ENCODE peak calls at places on chromosomes 12 and 14, in five cellular contexts. One of them, this sample, is unnamed.

GRCh38 chr12:116693259-116694227 is 44.3 kb downstream of the SPRING1 start:
- DNase-seq in lower lobe of right lung: no peak
- DNase-seq in CD8-positive, alpha-beta T cell: no peak
- DNase-seq in hepatocyte: peak; percentile 27
- DNase-seq in tibial nerve: no peak
- DNase-seq in this sample: peak; percentile 69

GRCh38 chr12:62426095-62426488 is 40.5 kb upstream of the MON2 start:
- DNase-seq in lower lobe of right lung: no peak
- DNase-seq in CD8-positive, alpha-beta T cell: no peak
- DNase-seq in hepatocyte: no peak
- DNase-seq in tibial nerve: no peak
- DNase-seq in this sample: no peak

GRCh38 chr12:2683283-2684025 is 111.3 kb upstream of the FKBP4 start:
- DNase-seq in lower lobe of right lung: no peak
- DNase-seq in CD8-positive, alpha-beta T cell: no peak
- DNase-seq in hepatocyte: no peak
- DNase-seq in tibial nerve: no peak
- DNase-seq in this sample: no peak

GRCh38 chr14:65229431-65230286 is 127.3 kb upstream of the MAX start:
- DNase-seq in lower lobe of right lung: peak; percentile 56
- DNase-seq in CD8-positive, alpha-beta T cell: peak; percentile 43
- DNase-seq in hepatocyte: peak; percentile 50
- DNase-seq in tibial nerve: peak; percentile 36
- DNase-seq in this sample: peak; percentile 91

GRCh38 chr12:29428630-29429029 is 47.7 kb upstream of the ERGIC2 start:
- DNase-seq in lower lobe of right lung: no peak
- DNase-seq in CD8-positive, alpha-beta T cell: no peak
- DNase-seq in hepatocyte: peak; percentile 25
- DNase-seq in tibial nerve: no peak
- DNase-seq in this sample: no peak

GRCh38 chr12:108129017-108129812 is at the start of gene WSCD2:
- DNase-seq in lower lobe of right lung: peak; percentile 52
- DNase-seq in CD8-positive, alpha-beta T cell: no peak
- DNase-seq in hepatocyte: peak; percentile 82
- DNase-seq in tibial nerve: peak; percentile 28
- DNase-seq in this sample: peak; percentile 18

GRCh38 chr14:36604757-36605505 is 22.5 kb upstream of the NKX2-8 start:
- DNase-seq in lower lobe of right lung: no peak
- DNase-seq in CD8-positive, alpha-beta T cell: peak; percentile 17
- DNase-seq in hepatocyte: peak; percentile 83
- DNase-seq in tibial nerve: peak; percentile 51
- DNase-seq in this sample: peak; percentile 73

GRCh38 chr12:76946451-76946850 is 67.6 kb upstream of the CSRP2 start:
- DNase-seq in lower lobe of right lung: no peak
- DNase-seq in CD8-positive, alpha-beta T cell: no peak
- DNase-seq in hepatocyte: no peak
- DNase-seq in tibial nerve: no peak
- DNase-seq in this sample: no peak

GRCh38 chr12:124506145-124506831 is 61.1 kb downstream of the NCOR2 start:
- DNase-seq in lower lobe of right lung: peak; percentile 91
- DNase-seq in CD8-positive, alpha-beta T cell: no peak
- DNase-seq in hepatocyte: peak; percentile 64
- DNase-seq in tibial nerve: peak; percentile 84
- DNase-seq in this sample: peak; percentile 53

GRCh38 chr12:39077226-39077625 is 171.8 kb upstream of the CPNE8 start:
- DNase-seq in lower lobe of right lung: no peak
- DNase-seq in CD8-positive, alpha-beta T cell: no peak
- DNase-seq in hepatocyte: no peak
- DNase-seq in tibial nerve: no peak
- DNase-seq in this sample: no peak

GRCh38 chr12:82517027-82517426 is 158.7 kb downstream of the METTL25 start:
- DNase-seq in lower lobe of right lung: no peak
- DNase-seq in CD8-positive, alpha-beta T cell: no peak
- DNase-seq in hepatocyte: peak; percentile 7
- DNase-seq in tibial nerve: no peak
- DNase-seq in this sample: peak; percentile 54

GRCh38 chr12:96108321-96108720 is 72.9 kb upstream of the LTA4H start:
- DNase-seq in lower lobe of right lung: no peak
- DNase-seq in CD8-positive, alpha-beta T cell: peak; percentile 24
- DNase-seq in hepatocyte: no peak
- DNase-seq in tibial nerve: peak; percentile 11
- DNase-seq in this sample: no peak

GRCh38 chr12:49370539-49370938 is 3.3 kb downstream of the SPATS2 start:
- DNase-seq in lower lobe of right lung: no peak
- DNase-seq in CD8-positive, alpha-beta T cell: no peak
- DNase-seq in hepatocyte: no peak
- DNase-seq in tibial nerve: no peak
- DNase-seq in this sample: no peak

GRCh38 chr12:52836042-52836466 is 1.9 kb upstream of the KRT79 start:
- DNase-seq in lower lobe of right lung: peak; percentile 58
- DNase-seq in CD8-positive, alpha-beta T cell: peak; percentile 65
- DNase-seq in hepatocyte: no peak
- DNase-seq in tibial nerve: no peak
- DNase-seq in this sample: no peak

GRCh38 chr12:29741342-29742241 is 42.1 kb downstream of the TMTC1 start:
- DNase-seq in lower lobe of right lung: no peak
- DNase-seq in CD8-positive, alpha-beta T cell: no peak
- DNase-seq in hepatocyte: no peak
- DNase-seq in tibial nerve: no peak
- DNase-seq in this sample: no peak

GRCh38 chr14:52951730-52952481 is 1.1 kb upstream of the FERMT2 start:
- DNase-seq in lower lobe of right lung: no peak
- DNase-seq in CD8-positive, alpha-beta T cell: no peak
- DNase-seq in hepatocyte: peak; percentile 77
- DNase-seq in tibial nerve: peak; percentile 49
- DNase-seq in this sample: peak; percentile 72

GRCh38 chr12:114799574-114800487 is 115.9 kb upstream of the TBX3 start:
- DNase-seq in lower lobe of right lung: peak; percentile 60
- DNase-seq in CD8-positive, alpha-beta T cell: no peak
- DNase-seq in hepatocyte: peak; percentile 80
- DNase-seq in tibial nerve: no peak
- DNase-seq in this sample: no peak

GRCh38 chr12:52617403-52617785 is 965 bp downstream of the KRT73 start:
- DNase-seq in lower lobe of right lung: no peak
- DNase-seq in CD8-positive, alpha-beta T cell: no peak
- DNase-seq in hepatocyte: no peak
- DNase-seq in tibial nerve: no peak
- DNase-seq in this sample: no peak

GRCh38 chr14:103243764-103244737 is 90.0 kb upstream of the EIF5 start:
- DNase-seq in lower lobe of right lung: no peak
- DNase-seq in CD8-positive, alpha-beta T cell: no peak
- DNase-seq in hepatocyte: peak; percentile 65
- DNase-seq in tibial nerve: no peak
- DNase-seq in this sample: no peak

GRCh38 chr14:51357250-51357649 is 117.2 kb downstream of the TMX1 start:
- DNase-seq in lower lobe of right lung: no peak
- DNase-seq in CD8-positive, alpha-beta T cell: no peak
- DNase-seq in hepatocyte: no peak
- DNase-seq in tibial nerve: no peak
- DNase-seq in this sample: no peak

GRCh38 chr12:113092478-113093408 is 36.2 kb downstream of the DTX1 start:
- DNase-seq in lower lobe of right lung: peak; percentile 70
- DNase-seq in CD8-positive, alpha-beta T cell: no peak
- DNase-seq in hepatocyte: peak; percentile 70
- DNase-seq in tibial nerve: no peak
- DNase-seq in this sample: no peak

GRCh38 chr14:105087963-105088811 is 23.0 kb upstream of the GPR132 start:
- DNase-seq in lower lobe of right lung: peak; percentile 62
- DNase-seq in CD8-positive, alpha-beta T cell: no peak
- DNase-seq in hepatocyte: peak; percentile 90
- DNase-seq in tibial nerve: no peak
- DNase-seq in this sample: no peak

GRCh38 chr12:104426926-104427546 is 29.7 kb upstream of the CHST11 start:
- DNase-seq in lower lobe of right lung: no peak
- DNase-seq in CD8-positive, alpha-beta T cell: no peak
- DNase-seq in hepatocyte: no peak
- DNase-seq in tibial nerve: no peak
- DNase-seq in this sample: no peak

GRCh38 chr14:93701562-93701961 is 86.7 kb downstream of the PRIMA1 start:
- DNase-seq in lower lobe of right lung: no peak
- DNase-seq in CD8-positive, alpha-beta T cell: no peak
- DNase-seq in hepatocyte: no peak
- DNase-seq in tibial nerve: no peak
- DNase-seq in this sample: no peak

GRCh38 chr14:76904740-76905569 is 78.7 kb downstream of the LRRC74A start:
- DNase-seq in lower lobe of right lung: peak; percentile 81
- DNase-seq in CD8-positive, alpha-beta T cell: peak; percentile 78
- DNase-seq in hepatocyte: peak; percentile 82
- DNase-seq in tibial nerve: peak; percentile 43
- DNase-seq in this sample: no peak

DNA sequence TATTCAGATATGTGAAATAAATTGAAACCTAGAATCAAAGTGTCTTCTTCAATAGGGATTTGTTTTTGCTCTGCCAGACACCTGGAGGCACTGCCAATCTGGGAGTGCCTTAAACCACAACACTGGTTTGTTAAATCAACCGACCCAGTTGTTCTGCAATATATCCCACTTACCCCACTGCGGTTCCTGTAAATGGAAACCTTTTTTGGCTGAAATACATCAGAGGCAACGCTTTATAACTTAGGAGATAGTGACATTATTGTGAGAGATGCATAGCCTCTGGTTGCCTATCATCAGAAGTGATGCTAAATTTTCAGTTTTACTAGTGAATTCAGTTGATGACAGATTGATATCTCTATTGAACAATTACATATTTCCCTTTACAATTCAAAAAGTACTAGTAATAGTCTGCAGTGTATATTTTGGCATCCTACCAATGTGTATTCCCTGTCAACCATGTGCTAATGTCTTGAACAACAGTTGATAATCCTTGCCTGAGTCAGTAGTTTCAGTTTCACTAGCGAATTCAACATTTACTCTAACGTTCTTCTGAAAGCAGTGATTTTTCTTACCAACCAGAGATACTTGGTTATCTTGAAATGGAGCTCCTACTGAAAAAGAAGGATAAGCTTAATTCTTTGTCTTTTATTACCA is 30.5 kb downstream of the PPP2R5C start:
- DNase-seq in lower lobe of right lung: no peak
- DNase-seq in CD8-positive, alpha-beta T cell: no peak
- DNase-seq in hepatocyte: no peak
- DNase-seq in tibial nerve: no peak
- DNase-seq in this sample: no peak
- H3K4me3 ChIP-seq in lower lobe of right lung: peak overlapping the region; percentile 37
- H3K4me3 ChIP-seq in CD8-positive, alpha-beta T cell: peak overlapping the region; percentile 14
- H3K4me3 ChIP-seq in hepatocyte: peak overlapping the region; percentile 30
- H3K4me3 ChIP-seq in tibial nerve: no peak overlapping the region
- H3K4me3 ChIP-seq in this sample: no peak overlapping the region

GRCh38 chr12:6086316-6086715 is 38.2 kb downstream of the VWF start:
- DNase-seq in lower lobe of right lung: no peak
- DNase-seq in CD8-positive, alpha-beta T cell: no peak
- DNase-seq in hepatocyte: no peak
- DNase-seq in tibial nerve: no peak
- DNase-seq in this sample: no peak
- H3K4me1 ChIP-seq in lower lobe of right lung: peaks cover 55% of the 10 kb centered on the region
- H3K4me1 ChIP-seq in CD8-positive, alpha-beta T cell: no peaks in the 10 kb centered on the region
- H3K4me1 ChIP-seq in hepatocyte: peaks cover 28% of the 10 kb centered on the region
- H3K4me1 ChIP-seq in tibial nerve: peaks cover 17% of the 10 kb centered on the region
- H3K4me1 ChIP-seq in this sample: peaks cover 24% of the 10 kb centered on the region

GRCh38 chr12:10082057-10082874 is 16.5 kb downstream of the CLEC1A start:
- DNase-seq in lower lobe of right lung: no peak
- DNase-seq in CD8-positive, alpha-beta T cell: no peak
- DNase-seq in hepatocyte: no peak
- DNase-seq in tibial nerve: no peak
- DNase-seq in this sample: no peak
- H3K9me3 ChIP-seq in lower lobe of right lung: peaks cover 5% of the 10 kb centered on the region
- H3K9me3 ChIP-seq in CD8-positive, alpha-beta T cell: no peaks in the 10 kb centered on the region
- H3K9me3 ChIP-seq in hepatocyte: no peaks in the 10 kb centered on the region
- H3K9me3 ChIP-seq in tibial nerve: peaks cover 13% of the 10 kb centered on the region
- H3K9me3 ChIP-seq in this sample: peaks cover 4% of the 10 kb centered on the region

GRCh38 chr14:22276913-22277816 is 311.9 kb downstream of the DAD1 start:
- DNase-seq in lower lobe of right lung: no peak
- DNase-seq in CD8-positive, alpha-beta T cell: no peak
- DNase-seq in hepatocyte: peak; percentile 50
- DNase-seq in tibial nerve: no peak
- DNase-seq in this sample: no peak

GRCh38 chr14:22280497-22281321 is 308.3 kb downstream of the DAD1 start:
- DNase-seq in lower lobe of right lung: no peak
- DNase-seq in CD8-positive, alpha-beta T cell: no peak
- DNase-seq in hepatocyte: no peak
- DNase-seq in tibial nerve: no peak
- DNase-seq in this sample: no peak

GRCh38 chr14:22282429-22282828 is 306.6 kb downstream of the DAD1 start:
- DNase-seq in lower lobe of right lung: no peak
- DNase-seq in CD8-positive, alpha-beta T cell: no peak
- DNase-seq in hepatocyte: no peak
- DNase-seq in tibial nerve: no peak
- DNase-seq in this sample: no peak

GRCh38 chr14:22283000-22283399 is 306.0 kb downstream of the DAD1 start:
- DNase-seq in lower lobe of right lung: no peak
- DNase-seq in CD8-positive, alpha-beta T cell: no peak
- DNase-seq in hepatocyte: no peak
- DNase-seq in tibial nerve: no peak
- DNase-seq in this sample: no peak

DNA sequence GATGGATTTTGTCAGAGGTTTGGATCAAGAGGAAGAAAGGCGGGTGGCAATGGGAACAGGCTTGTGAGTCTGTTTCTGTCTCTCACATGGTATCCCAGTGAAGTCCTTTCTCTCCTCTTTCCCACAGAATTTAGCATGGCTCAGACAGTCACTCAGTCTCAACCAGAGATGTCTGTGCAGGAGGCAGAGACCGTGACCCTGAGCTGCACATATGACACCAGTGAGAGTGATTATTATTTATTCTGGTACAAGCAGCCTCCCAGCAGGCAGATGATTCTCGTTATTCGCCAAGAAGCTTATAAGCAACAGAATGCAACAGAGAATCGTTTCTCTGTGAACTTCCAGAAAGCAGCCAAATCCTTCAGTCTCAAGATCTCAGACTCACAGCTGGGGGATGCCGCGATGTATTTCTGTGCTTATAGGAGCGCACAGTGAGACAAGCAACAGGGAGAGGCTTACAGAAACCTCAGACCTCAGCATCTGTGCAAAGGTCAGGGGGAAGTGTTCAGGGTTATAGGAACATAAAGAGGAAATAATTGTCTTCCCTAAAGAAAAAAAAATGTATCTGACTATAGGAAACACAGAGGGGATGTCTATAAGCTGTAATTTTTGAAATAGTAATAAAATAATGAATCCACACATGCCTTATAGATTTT is 307.6 kb downstream of the DAD1 start:
- DNase-seq in lower lobe of right lung: no peak
- DNase-seq in CD8-positive, alpha-beta T cell: no peak
- DNase-seq in hepatocyte: no peak
- DNase-seq in tibial nerve: no peak
- DNase-seq in this sample: no peak
- H3K4me3 ChIP-seq in lower lobe of right lung: no peak overlapping the region
- H3K4me3 ChIP-seq in CD8-positive, alpha-beta T cell: no peak overlapping the region
- H3K4me3 ChIP-seq in hepatocyte: no peak overlapping the region
- H3K4me3 ChIP-seq in tibial nerve: no peak overlapping the region
- H3K4me3 ChIP-seq in this sample: no peak overlapping the region

GRCh38 chr14:100979079-100979478 is 75.6 kb upstream of the RTL1 start:
- DNase-seq in lower lobe of right lung: no peak
- DNase-seq in CD8-positive, alpha-beta T cell: no peak
- DNase-seq in hepatocyte: no peak
- DNase-seq in tibial nerve: no peak
- DNase-seq in this sample: no peak
- H3K4me1 ChIP-seq in lower lobe of right lung: no peaks in the 10 kb centered on the region
- H3K4me1 ChIP-seq in CD8-positive, alpha-beta T cell: no peaks in the 10 kb centered on the region
- H3K4me1 ChIP-seq in hepatocyte: no peaks in the 10 kb centered on the region
- H3K4me1 ChIP-seq in tibial nerve: no peaks in the 10 kb centered on the region
- H3K4me1 ChIP-seq in this sample: no peaks in the 10 kb centered on the region

GRCh38 chr14:33402604-33403003 is 463.9 kb downstream of the NPAS3 start:
- DNase-seq in lower lobe of right lung: peak; percentile 70
- DNase-seq in CD8-positive, alpha-beta T cell: no peak
- DNase-seq in hepatocyte: no peak
- DNase-seq in tibial nerve: no peak
- DNase-seq in this sample: no peak
- H3K9me3 ChIP-seq in lower lobe of right lung: peaks cover 4% of the 10 kb centered on the region
- H3K9me3 ChIP-seq in CD8-positive, alpha-beta T cell: no peaks in the 10 kb centered on the region
- H3K9me3 ChIP-seq in hepatocyte: no peaks in the 10 kb centered on the region
- H3K9me3 ChIP-seq in tibial nerve: peaks cover 9% of the 10 kb centered on the region
- H3K9me3 ChIP-seq in this sample: peaks cover 5% of the 10 kb centered on the region